ENCODE peak calls at places on chromosome 1, in eight cellular contexts. T is PC-9, J is cardiac fibroblast, Q is heart right ventricle, I is cardiac muscle cell, Y is OCI-LY7, M is astrocyte of the cerebellum, U is lower leg skin. W is an unnamed sample.

GRCh38 chr1:38783659-38784229 is 75.8 kb downstream of the RRAGC start:
- DNase-seq in U (peak), Y (no peak), J (no peak), I (no peak), M (no peak), Q (no peak), T (no peak), W (no peak)

GRCh38 chr1:51551081-51551480 is 32.0 kb upstream of the EPS15 start:
- DNase-seq in M (no peak), J (no peak), Q (no peak), I (no peak), Y (no peak), T (no peak), U (no peak), W (no peak)

GRCh38 chr1:33815061-33815460 is 48.8 kb upstream of the HMGB4 start:
- DNase-seq in M (peak), I (no peak), U (no peak), T (no peak), J (peak), Q (no peak), Y (no peak), W (no peak)

GRCh38 chr1:200048244-200048643 is 20.7 kb downstream of the NR5A2 start:
- DNase-seq in J (no peak), T (no peak), I (no peak), M (no peak), Y (no peak), U (no peak), Q (no peak), W (no peak)

GRCh38 chr1:53754484-53755312 is 15.7 kb upstream of the GLIS1 start:
- DNase-seq in Q (peak), M (no peak), I (peak), U (no peak), T (peak), Y (peak), J (peak), W (peak)

GRCh38 chr1:226332947-226333346 is 24.0 kb upstream of the LIN9 start:
- DNase-seq in M (no peak), Y (peak), J (no peak), T (peak), I (no peak), Q (no peak), U (no peak), W (no peak)

GRCh38 chr1:199946305-199947155 is 81.0 kb upstream of the NR5A2 start:
- DNase-seq in M (no peak), Y (no peak), I (no peak), U (no peak), Q (no peak), T (no peak), J (no peak), W (no peak)

GRCh38 chr1:232922475-232922874 is 27.9 kb upstream of the NTPCR start:
- DNase-seq in Y (no peak), U (no peak), I (no peak), Q (no peak), M (no peak), T (no peak), J (peak), W (no peak)

GRCh38 chr1:245161866-245162265 is 7.1 kb downstream of the KIF26B start:
- DNase-seq in Y (no peak), U (no peak), Q (no peak), T (no peak), J (no peak), M (no peak), I (no peak), W (no peak)

GRCh38 chr1:166151804-166152203 is 15.0 kb downstream of the FAM78B start:
- DNase-seq in T (no peak), I (no peak), U (no peak), Y (no peak), M (no peak), J (no peak), Q (no peak), W (no peak)

GRCh38 chr1:211596418-211597181 is 17.6 kb upstream of the SLC30A1 start:
- DNase-seq in Q (no peak), T (no peak), M (no peak), I (no peak), J (no peak), Y (no peak), U (no peak), W (no peak)

GRCh38 chr1:53334781-53335180 is 6.9 kb upstream of the LRP8 start:
- DNase-seq in U (no peak), J (no peak), Q (no peak), Y (no peak), M (no peak), T (no peak), I (no peak), W (no peak)

GRCh38 chr1:110060034-110060661 is 10.3 kb downstream of the ALX3 start:
- DNase-seq in I (peak), Q (no peak), J (no peak), T (peak), U (no peak), Y (peak), M (no peak), W (peak)

GRCh38 chr1:14699596-14699995 is 101.1 kb downstream of the KAZN start:
- DNase-seq in J (no peak), T (no peak), U (no peak), Q (no peak), M (no peak), Y (no peak), I (no peak), W (no peak)

GRCh38 chr1:224205438-224205840 is 22.4 kb downstream of the DEGS1 start:
- DNase-seq in T (no peak), J (peak), Y (no peak), Q (no peak), M (no peak), U (no peak), I (no peak), W (no peak)
- H3K4me3 ChIP-seq in T (no peak), J (no peak), Y (no peak), Q (no peak), M (no peak), U (no peak), I (no peak), W (no peak)

GRCh38 chr1:150558761-150559626 is 9.8 kb downstream of the ADAMTSL4 start:
- DNase-seq in Q (no peak), U (no peak), M (no peak), Y (no peak), T (no peak), I (no peak), J (peak), W (no peak)
- H3K4me3 ChIP-seq in Q (peak), U (no peak), M (no peak), Y (no peak), T (no peak), I (no peak), J (peak), W (no peak)

DNA sequence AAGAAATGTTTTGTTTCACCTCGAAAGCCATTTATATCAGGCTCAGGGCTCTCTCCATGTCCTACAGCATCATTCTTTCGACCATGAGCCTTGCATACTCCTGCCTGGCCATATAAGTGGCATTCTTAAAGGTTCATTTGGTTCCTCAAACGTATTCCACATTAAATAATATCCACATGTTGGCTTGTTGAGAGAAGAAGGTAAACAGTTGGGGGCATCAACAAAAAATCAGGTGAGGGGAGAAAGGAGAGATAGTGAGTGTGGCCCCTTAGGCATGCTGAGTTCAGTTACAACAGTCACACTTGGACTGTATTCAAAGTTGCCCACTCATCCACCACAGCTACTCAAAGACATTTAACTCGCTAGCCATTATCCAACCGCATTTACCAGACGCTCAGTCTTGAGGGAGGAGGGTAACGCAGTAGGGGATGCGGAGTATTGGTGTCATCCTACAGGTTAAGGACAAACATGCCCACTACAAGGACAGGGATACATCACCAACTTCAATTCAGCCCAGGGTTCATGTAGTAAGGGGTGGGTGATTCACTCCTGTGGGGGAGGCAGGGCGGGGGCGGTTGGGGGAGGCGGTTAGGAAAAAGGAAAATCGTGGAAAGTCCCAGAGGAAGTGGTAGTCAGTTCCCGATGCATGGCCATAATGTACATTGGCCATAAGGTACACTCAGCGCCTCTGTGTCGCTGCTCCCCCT is 1.4 kb downstream of the ZNF697 start:
- DNase-seq in U (no peak), Q (no peak), T (no peak), I (no peak), J (peak), Y (no peak), M (peak), W (no peak)
- H3K4me3 ChIP-seq in U (no peak), Q (peak), T (peak), I (peak), J (peak), Y (no peak), M (peak), W (no peak)

GRCh38 chr1:221454096-221454495 is 287.8 kb downstream of the DUSP10 start:
- DNase-seq in Y (no peak), Q (no peak), J (no peak), T (no peak), I (no peak), U (no peak), M (no peak), W (no peak)
- H3K4me3 ChIP-seq in Y (no peak), Q (no peak), J (no peak), T (no peak), I (no peak), U (no peak), M (no peak), W (no peak)

GRCh38 chr1:185342672-185343259 is 25.7 kb upstream of the IVNS1ABP start:
- DNase-seq in M (no peak), I (no peak), Y (no peak), Q (no peak), U (no peak), J (no peak), T (no peak), W (no peak)

GRCh38 chr1:185341196-185341781 is 24.2 kb upstream of the IVNS1ABP start:
- DNase-seq in U (no peak), Q (no peak), M (no peak), I (no peak), T (no peak), J (no peak), Y (no peak), W (no peak)

GRCh38 chr1:185337221-185337620 is 20.2 kb upstream of the IVNS1ABP start:
- DNase-seq in M (no peak), J (peak), Y (no peak), I (no peak), Q (no peak), T (no peak), U (no peak), W (no peak)

GRCh38 chr1:185342017-185342416 is 25.0 kb upstream of the IVNS1ABP start:
- DNase-seq in Q (no peak), T (no peak), I (no peak), Y (no peak), J (no peak), U (no peak), M (peak), W (no peak)

GRCh38 chr1:185338719-185339622 is 21.9 kb upstream of the IVNS1ABP start:
- DNase-seq in Y (peak), I (no peak), U (no peak), Q (peak), J (peak), M (peak), T (no peak), W (peak)
- H3K4me3 ChIP-seq in Y (peak), I (no peak), U (no peak), Q (no peak), J (no peak), M (no peak), T (no peak), W (no peak)

DNA sequence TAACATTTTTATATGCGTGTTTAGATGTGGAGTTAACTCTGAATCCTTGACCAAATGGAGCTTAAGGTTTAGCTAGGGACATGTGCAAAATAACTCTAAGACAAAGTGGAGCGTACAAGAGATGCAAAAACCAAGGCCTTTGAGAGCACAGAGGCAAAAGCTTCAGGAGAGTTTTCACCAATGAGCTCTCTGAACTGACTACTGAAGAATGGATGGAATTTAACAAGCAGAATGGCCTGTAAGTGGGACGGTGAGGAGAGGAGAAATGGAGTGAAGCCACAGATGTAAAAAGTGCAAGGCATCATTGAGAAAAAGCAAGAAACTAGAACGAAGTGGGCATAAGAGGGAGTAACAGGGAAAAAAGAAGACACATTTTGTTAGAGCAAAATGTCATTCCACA is 260.0 kb downstream of the RGS7 start:
- DNase-seq in U (no peak), I (no peak), Y (no peak), T (no peak), Q (no peak), J (no peak), M (no peak), W (no peak)
- H3K4me3 ChIP-seq in U (no peak), I (no peak), Y (no peak), T (no peak), Q (no peak), J (no peak), M (no peak), W (no peak)

GRCh38 chr1:106396023-106396422 is 660.5 kb upstream of the PRMT6 start:
- DNase-seq in T (no peak), Y (no peak), I (no peak), M (no peak), U (no peak), Q (no peak), J (no peak), W (no peak)
- H3K4me3 ChIP-seq in T (no peak), Y (no peak), I (no peak), M (no peak), U (no peak), Q (no peak), J (no peak), W (no peak)

GRCh38 chr1:155068599-155068998 is 5.1 kb downstream of the EFNA4 start:
- DNase-seq in J (no peak), M (no peak), I (no peak), Y (no peak), U (no peak), Q (no peak), T (no peak), W (no peak)

GRCh38 chr1:155070721-155071556 is 7.4 kb downstream of the EFNA4 start:
- DNase-seq in J (peak), I (peak), U (peak), T (peak), Q (peak), M (no peak), Y (peak), W (peak)

GRCh38 chr1:155071701-155072100 is 6.9 kb upstream of the EFNA3 start:
- DNase-seq in U (no peak), Y (no peak), M (no peak), J (no peak), Q (no peak), I (peak), T (no peak), W (no peak)

GRCh38 chr1:155069551-155070391 is 6.2 kb downstream of the EFNA4 start:
- DNase-seq in M (no peak), Q (no peak), T (no peak), J (no peak), Y (no peak), I (no peak), U (no peak), W (no peak)

GRCh38 chr1:155070392-155070700 is 6.8 kb downstream of the EFNA4 start:
- DNase-seq in U (no peak), M (no peak), Y (no peak), I (no peak), Q (no peak), T (no peak), J (no peak), W (no peak)
- H3K4me3 ChIP-seq in U (no peak), M (peak), Y (no peak), I (peak), Q (peak), T (peak), J (peak), W (peak)